ENCODE peak calls at places on chromosome 14, in ten cellular contexts. Y is neural progenitor cell; G is stimulated activated CD8-positive, alpha-beta memory T cell treated with anti-CD3 and anti-CD28 coated beads, Interleukin-7, amount 100 ng/mL, for 4 hours; A is anterior cingulate cortex; F is LoVo; S is stomach; U is NCI-H1092 treated with DMSO at 0.1 percent for 48 hours; M is T follicular helper cell; C is mammary epithelial cell; J is Right ventricle myocardium superior. K is an unnamed sample.

GRCh38 chr14:27243360-27243759 is 645.5 kb upstream of the NOVA1 start:
- DNase-seq in U (no peak), A (no peak), F (no peak), M (no peak), G (no peak), S (no peak), C (no peak), Y (no peak), J (no peak), K (peak; percentile 33)

GRCh38 chr14:34013714-34014055 is 62.8 kb upstream of the EGLN3 start:
- DNase-seq in J (no peak), G (no peak), U (no peak), S (no peak), Y (no peak), A (no peak), M (no peak), F (no peak), C (no peak), K (no peak)

GRCh38 chr14:56844603-56845002 is 34.3 kb upstream of the OTX2 start:
- DNase-seq in Y (peak; percentile 47), S (no peak), M (no peak), J (no peak), F (no peak), C (no peak), G (no peak), A (no peak), U (no peak), K (no peak)

GRCh38 chr14:70027785-70028428 is 148.7 kb downstream of the SMOC1 start:
- DNase-seq in G (peak; percentile 15), C (no peak), S (peak; percentile 81), U (peak; percentile 37), M (peak; percentile 33), F (peak; percentile 47), J (peak; percentile 85), Y (peak; percentile 86), A (peak; percentile 59), K (peak; percentile 64)

GRCh38 chr14:54713364-54713763 is 146.4 kb downstream of the SAMD4A start:
- DNase-seq in J (no peak), S (no peak), Y (no peak), M (no peak), C (no peak), U (no peak), G (no peak), F (no peak), A (no peak), K (no peak)

GRCh38 chr14:70059545-70059944 is 129.2 kb downstream of the SLC8A3 start:
- DNase-seq in M (no peak), J (no peak), A (no peak), U (no peak), F (no peak), G (no peak), S (no peak), C (no peak), Y (no peak), K (no peak)

GRCh38 chr14:79051009-79051710 is 881.0 kb downstream of the NRXN3 start:
- DNase-seq in U (no peak), M (no peak), F (no peak), A (no peak), G (no peak), C (peak; percentile 32), J (no peak), Y (no peak), S (no peak), K (no peak)

GRCh38 chr14:31395119-31395518 is 25.2 kb downstream of the HEATR5A start:
- DNase-seq in J (no peak), S (no peak), M (no peak), A (no peak), G (no peak), C (no peak), Y (no peak), U (no peak), F (no peak), K (no peak)

GRCh38 chr14:76924363-76925151 is 98.3 kb downstream of the LRRC74A start:
- DNase-seq in G (no peak), Y (peak; percentile 83), J (no peak), U (peak; percentile 97), M (peak; percentile 70), F (no peak), C (no peak), A (peak; percentile 55), S (no peak), K (no peak)

GRCh38 chr14:61184117-61184516 is 97.0 kb downstream of the TMEM30B start:
- DNase-seq in Y (no peak), F (no peak), M (no peak), G (no peak), U (no peak), J (no peak), C (peak; percentile 81), A (no peak), S (no peak), K (peak; percentile 81)

GRCh38 chr14:36083317-36083716 is 93.2 kb downstream of the PTCSC3 start:
- DNase-seq in S (no peak), A (no peak), J (no peak), M (no peak), F (no peak), C (no peak), Y (no peak), U (no peak), G (no peak), K (no peak)

GRCh38 chr14:63603749-63604277 is 37.9 kb downstream of the WDR89 start:
- DNase-seq in U (no peak), A (no peak), C (no peak), Y (no peak), F (no peak), J (no peak), S (no peak), G (no peak), M (no peak), K (no peak)

GRCh38 chr14:96167224-96168148 is 37.2 kb upstream of the BDKRB2 start:
- DNase-seq in M (no peak), F (peak; percentile 92), C (peak; percentile 75), J (no peak), Y (no peak), G (no peak), A (no peak), S (no peak), U (no peak), K (peak; percentile 58)

GRCh38 chr14:99036594-99037293 is 235.3 kb downstream of the BCL11B start:
- DNase-seq in M (no peak), U (no peak), Y (peak; percentile 30), G (no peak), F (no peak), J (peak; percentile 72), C (no peak), A (no peak), S (peak; percentile 25), K (no peak)

GRCh38 chr14:23704890-23705289 is 68.7 kb downstream of the DHRS2 start:
- DNase-seq in A (no peak), S (no peak), M (no peak), U (no peak), F (no peak), G (no peak), Y (peak; percentile 31), C (no peak), J (no peak), K (peak; percentile 40)

K was measured in MCF 10A.